ENCODE peak calls at places on chromosomes 3 and 15, in nine cellular contexts. V, U, Z, Y, F, Q, P, C and W are unnamed samples.

GRCh38 chr15:28026221-28026620 is 72.9 kb downstream of the OCA2 start:
- DNase-seq in V (no peak), U (no peak), Z (no peak), Y (no peak), F (no peak), Q (no peak), P (no peak), C (no peak), W (no peak)

GRCh38 chr3:24854748-24855147 is 360.1 kb upstream of the THRB start:
- DNase-seq in V (no peak), U (no peak), Z (no peak), Y (no peak), F (no peak), Q (no peak), P (no peak), C (no peak), W (no peak)

GRCh38 chr15:88982304-88982945 is 69.2 kb upstream of the MFGE8 start:
- DNase-seq in V (no peak), U (peak), Z (peak), Y (peak), F (no peak), Q (peak), P (peak), C (no peak), W (no peak)

GRCh38 chr15:81407679-81408078 is 33.7 kb upstream of the TMC3 start:
- DNase-seq in V (no peak), U (no peak), Z (no peak), Y (no peak), F (no peak), Q (peak), P (no peak), C (no peak), W (no peak)

GRCh38 chr3:32945136-32945535 is 6.3 kb upstream of the CCR4 start:
- DNase-seq in V (no peak), U (no peak), Z (peak), Y (no peak), F (no peak), Q (no peak), P (no peak), C (no peak), W (no peak)

GRCh38 chr15:42046597-42046996 is 25.8 kb upstream of the PLA2G4E start:
- DNase-seq in V (no peak), U (no peak), Z (no peak), Y (no peak), F (no peak), Q (no peak), P (peak), C (no peak), W (no peak)

GRCh38 chr3:107216229-107216628 is 161.0 kb upstream of the CCDC54 start:
- DNase-seq in V (no peak), U (no peak), Z (no peak), Y (no peak), F (no peak), Q (no peak), P (no peak), C (no peak), W (no peak)

GRCh38 chr15:74172751-74173544 is 562 bp upstream of the ISLR start:
- DNase-seq in V (peak), U (no peak), Z (peak), Y (no peak), F (no peak), Q (peak), P (peak), C (peak), W (no peak)

GRCh38 chr3:194572131-194572789 is 61.0 kb downstream of the TMEM44 start:
- DNase-seq in V (peak), U (peak), Z (peak), Y (no peak), F (no peak), Q (peak), P (peak), C (peak), W (peak)

GRCh38 chr3:75334299-75334698 is 329.8 kb upstream of the FRG2C start:
- DNase-seq in V (no peak), U (no peak), Z (no peak), Y (no peak), F (no peak), Q (no peak), P (no peak), C (no peak), W (no peak)

GRCh38 chr3:162141232-162141631 is 644.6 kb downstream of the OTOL1 start:
- DNase-seq in V (no peak), U (no peak), Z (peak), Y (no peak), F (no peak), Q (no peak), P (no peak), C (no peak), W (peak)

GRCh38 chr15:57370929-57371328 is 5.4 kb upstream of the CGNL1 start:
- DNase-seq in V (no peak), U (no peak), Z (no peak), Y (no peak), F (no peak), Q (no peak), P (no peak), C (no peak), W (no peak)

GRCh38 chr3:172201136-172201989 is 162.0 kb downstream of the FNDC3B start:
- DNase-seq in V (no peak), U (peak), Z (peak), Y (no peak), F (no peak), Q (peak), P (peak), C (peak), W (no peak)

GRCh38 chr3:64266065-64266874 is 41.0 kb upstream of the PRICKLE2 start:
- DNase-seq in V (no peak), U (no peak), Z (peak), Y (no peak), F (no peak), Q (no peak), P (peak), C (no peak), W (no peak)

GRCh38 chr3:43786102-43786952 is 95.6 kb downstream of the ABHD5 start:
- DNase-seq in V (no peak), U (no peak), Z (no peak), Y (no peak), F (no peak), Q (no peak), P (no peak), C (no peak), W (no peak)

GRCh38 chr3:7684193-7684592 is 817.4 kb upstream of the LMCD1 start:
- DNase-seq in V (no peak), U (no peak), Z (no peak), Y (no peak), F (no peak), Q (no peak), P (no peak), C (no peak), W (no peak)

GRCh38 chr3:79263423-79263822 is 504.4 kb downstream of the ROBO1 start:
- DNase-seq in V (no peak), U (no peak), Z (peak), Y (no peak), F (no peak), Q (no peak), P (no peak), C (no peak), W (no peak)

GRCh38 chr3:25465266-25465860 is 37.3 kb downstream of the RARB start:
- DNase-seq in V (no peak), U (no peak), Z (no peak), Y (no peak), F (no peak), Q (no peak), P (no peak), C (no peak), W (no peak)

GRCh38 chr3:11154953-11155325 is 646 bp downstream of the HRH1 start:
- DNase-seq in V (no peak), U (no peak), Z (peak), Y (no peak), F (peak), Q (no peak), P (peak), C (no peak), W (no peak)

GRCh38 chr3:82816086-82816485 is 1054.6 kb upstream of the GBE1 start:
- DNase-seq in V (no peak), U (no peak), Z (no peak), Y (no peak), F (no peak), Q (no peak), P (no peak), C (no peak), W (no peak)

DNA sequence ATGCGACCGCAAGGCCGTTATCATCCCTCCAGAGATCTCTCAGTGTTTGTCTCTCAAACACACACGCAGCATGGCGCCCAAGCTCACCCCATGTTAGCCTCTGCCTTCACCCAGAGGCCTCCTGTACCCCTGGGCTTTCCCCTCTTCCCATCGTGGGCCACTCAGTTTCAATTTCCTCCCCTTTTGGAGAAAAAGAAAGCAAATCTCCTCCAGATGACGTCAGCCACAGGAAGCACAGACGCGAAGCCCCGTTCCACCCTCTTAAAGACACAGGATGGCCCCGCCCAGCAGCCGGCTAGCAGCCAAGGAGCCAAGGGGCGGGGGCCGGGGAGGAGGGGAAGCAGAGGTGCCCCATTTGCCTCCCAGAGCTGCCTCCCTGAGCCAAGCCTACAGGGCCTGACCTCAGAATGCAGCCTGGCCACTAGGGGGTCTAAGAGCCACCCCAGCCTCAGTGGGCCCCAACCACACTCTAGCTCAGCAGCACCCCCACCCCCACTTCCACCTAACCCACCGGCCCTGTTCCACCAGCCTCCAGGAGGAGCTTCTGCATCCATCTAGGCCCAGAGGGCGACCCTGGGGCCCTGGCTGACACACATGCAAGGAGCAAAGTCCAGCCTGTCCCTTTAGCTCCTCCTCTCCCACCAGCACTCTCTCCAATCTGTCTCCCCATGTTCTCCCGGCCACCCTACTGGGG is 26.5 kb downstream of the ATRIP start:
- DNase-seq in V (peak), U (peak), Z (peak), Y (peak), F (peak), Q (peak), P (peak), C (peak), W (peak)
- TF ChIP-seq CTCF in V (peak), U (no peak), Z (no peak), Y (peak), F (peak), Q (peak), P (peak), C (peak), W (peak)

GRCh38 chr3:45048244-45048643 is 22.1 kb downstream of the CLEC3B start:
- DNase-seq in V (no peak), U (no peak), Z (peak), Y (no peak), F (no peak), Q (no peak), P (no peak), C (no peak), W (no peak)

GRCh38 chr3:45038096-45038455 is 12.0 kb downstream of the CLEC3B start:
- DNase-seq in V (no peak), U (no peak), Z (no peak), Y (no peak), F (no peak), Q (no peak), P (no peak), C (no peak), W (no peak)

GRCh38 chr3:45041666-45042065 is 15.6 kb downstream of the CLEC3B start:
- DNase-seq in V (no peak), U (no peak), Z (no peak), Y (no peak), F (no peak), Q (no peak), P (no peak), C (no peak), W (no peak)

GRCh38 chr3:45042162-45042561 is 16.1 kb downstream of the CLEC3B start:
- DNase-seq in V (no peak), U (no peak), Z (no peak), Y (no peak), F (no peak), Q (no peak), P (no peak), C (no peak), W (no peak)

GRCh38 chr3:45043715-45044299 is 17.7 kb downstream of the CLEC3B start:
- DNase-seq in V (no peak), U (no peak), Z (peak), Y (no peak), F (no peak), Q (no peak), P (peak), C (peak), W (no peak)
- TF ChIP-seq CTCF in V (peak), U (no peak), Z (peak), Y (no peak), F (no peak), Q (no peak), P (no peak), C (peak), W (no peak)

GRCh38 chr15:66402885-66403284 is 16.2 kb downstream of the MAP2K1 start:
- DNase-seq in V (no peak), U (no peak), Z (no peak), Y (no peak), F (no peak), Q (no peak), P (no peak), C (no peak), W (no peak)

GRCh38 chr15:66399276-66399675 is 12.6 kb downstream of the MAP2K1 start:
- DNase-seq in V (no peak), U (no peak), Z (no peak), Y (no peak), F (no peak), Q (no peak), P (no peak), C (no peak), W (no peak)

GRCh38 chr15:66400351-66400774 is 13.7 kb downstream of the MAP2K1 start:
- DNase-seq in V (no peak), U (no peak), Z (peak), Y (no peak), F (no peak), Q (no peak), P (no peak), C (no peak), W (no peak)

GRCh38 chr15:66403323-66403722 is 16.6 kb downstream of the MAP2K1 start:
- DNase-seq in V (no peak), U (no peak), Z (no peak), Y (no peak), F (no peak), Q (no peak), P (no peak), C (no peak), W (no peak)

GRCh38 chr15:66401130-66402021 is 14.7 kb downstream of the MAP2K1 start:
- DNase-seq in V (no peak), U (no peak), Z (peak), Y (peak), F (no peak), Q (no peak), P (no peak), C (no peak), W (no peak)
- TF ChIP-seq CTCF in V (no peak), U (no peak), Z (peak), Y (peak), F (no peak), Q (no peak), P (no peak), C (no peak), W (no peak)

DNA sequence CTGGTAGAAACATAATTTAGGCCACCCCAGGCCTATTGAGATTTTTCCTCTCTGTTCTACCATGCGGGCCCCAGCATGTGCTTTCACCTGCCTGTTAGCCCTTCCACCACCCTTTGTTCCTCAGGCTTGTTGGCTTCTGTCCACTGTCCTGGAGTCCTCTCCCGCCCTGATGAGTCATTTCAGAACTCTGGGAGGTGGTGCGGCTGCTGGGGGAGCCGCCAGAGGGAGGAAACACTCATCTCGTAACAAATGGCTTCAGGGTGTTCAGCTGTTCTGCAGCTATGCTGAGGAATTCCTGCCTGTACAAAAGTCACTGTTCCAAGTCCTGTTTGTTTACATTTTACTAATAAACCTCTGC is 36.3 kb downstream of the LRTM1 start:
- DNase-seq in V (peak), U (peak), Z (peak), Y (no peak), F (no peak), Q (peak), P (peak), C (peak), W (peak)
- TF ChIP-seq CTCF in V (peak), U (no peak), Z (peak), Y (no peak), F (no peak), Q (peak), P (peak), C (peak), W (no peak)

DNA sequence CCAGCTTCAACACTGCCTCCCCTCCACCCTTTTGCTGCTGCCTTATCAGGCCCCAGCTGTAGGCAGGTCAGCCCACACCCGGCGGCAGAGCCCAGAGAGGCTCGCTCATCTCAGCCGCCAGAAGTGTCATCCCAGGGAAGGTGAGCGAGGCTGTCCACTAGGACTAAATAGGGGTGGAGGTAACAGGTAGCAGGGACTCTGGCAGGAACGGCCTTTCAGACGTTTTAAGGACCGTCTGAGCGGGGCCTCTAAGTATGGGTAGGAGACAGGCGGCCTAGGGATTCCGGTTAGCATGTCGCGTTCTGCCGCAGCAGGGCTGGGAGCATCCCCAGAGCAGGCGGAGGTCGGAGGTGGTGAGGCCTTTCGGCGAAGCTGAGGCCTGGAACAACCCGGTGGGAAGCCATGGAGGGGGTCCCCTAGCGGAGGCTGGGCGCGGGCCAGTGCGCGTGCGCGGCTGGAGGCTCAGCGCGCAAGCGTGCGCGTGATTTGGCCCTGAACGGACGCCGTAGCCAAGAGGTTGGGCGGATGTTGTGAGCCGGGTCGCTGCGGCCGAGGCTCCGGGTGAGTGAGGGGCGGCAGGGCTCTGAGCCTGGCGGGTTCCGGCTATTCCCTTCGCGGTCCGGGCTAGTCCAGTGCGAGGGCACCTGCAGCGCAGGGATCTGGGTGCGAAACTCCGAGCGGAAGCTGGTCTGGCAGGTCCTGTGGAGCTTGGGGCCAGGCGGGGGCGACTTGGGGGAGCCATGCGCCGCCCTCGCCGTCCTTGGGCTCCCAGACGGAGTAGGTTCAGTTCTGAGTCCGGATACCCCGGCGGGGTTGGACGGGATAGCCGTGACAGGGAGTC is at the start of the genes MST1 and RNF123:
- DNase-seq in V (peak), U (peak), Z (peak), Y (peak), F (peak), Q (peak), P (peak), C (peak), W (peak)
- TF ChIP-seq CTCF in V (peak), U (no peak), Z (no peak), Y (peak), F (peak), Q (peak), P (peak), C (peak), W (no peak)

GRCh38 chr3:129439817-129440647 is at the start of the genes IFT122 and MBD4:
- DNase-seq in V (peak), U (peak), Z (peak), Y (peak), F (peak), Q (peak), P (peak), C (peak), W (peak)

GRCh38 chr3:129439381-129439816 is 349 bp downstream of the MBD4 start:
- DNase-seq in V (no peak), U (no peak), Z (no peak), Y (no peak), F (peak), Q (no peak), P (peak), C (peak), W (peak)

GRCh38 chr3:129441782-129442181 is 1.8 kb downstream of the IFT122 start:
- DNase-seq in V (peak), U (no peak), Z (peak), Y (no peak), F (no peak), Q (no peak), P (no peak), C (no peak), W (no peak)

GRCh38 chr3:129441215-129441614 is 1.2 kb downstream of the IFT122 start:
- DNase-seq in V (no peak), U (no peak), Z (no peak), Y (no peak), F (no peak), Q (no peak), P (no peak), C (no peak), W (no peak)

GRCh38 chr3:129440648-129441190 is 695 bp downstream of the IFT122 start:
- DNase-seq in V (no peak), U (no peak), Z (no peak), Y (no peak), F (no peak), Q (no peak), P (no peak), C (no peak), W (no peak)
- TF ChIP-seq CTCF in V (no peak), U (no peak), Z (no peak), Y (no peak), F (no peak), Q (no peak), P (no peak), C (no peak), W (no peak)